ENCODE peak calls at places on chromosome 1, in seven cellular contexts. R is esophagus squamous epithelium; P is mucosa of descending colon; B is fibroblast of lung; E is naive thymus-derived CD4-positive, alpha-beta T cell; W is pancreas; Z is small intestine. L is an unnamed sample.
A peak's percentile ranks its signal among the peaks of the same experiment; 100 is the strongest.

GRCh38 chr1:24374891-24375786 is 38.4 kb downstream of the STPG1 start:
- DNase-seq in R (no peak), P (no peak), B (peak; percentile 85), E (no peak), W (no peak), Z (no peak), L (no peak)

GRCh38 chr1:159088050-159088449 is 11.5 kb upstream of the AIM2 start:
- DNase-seq in R (no peak), P (no peak), B (peak; percentile 87), E (no peak), W (no peak), Z (no peak), L (no peak)

GRCh38 chr1:35448344-35448801 is 108.8 kb downstream of the KIAA0319L start:
- DNase-seq in R (no peak), P (no peak), B (peak; percentile 94), E (no peak), W (peak; percentile 78), Z (no peak), L (no peak)

GRCh38 chr1:199167460-199167859 is 528.6 kb downstream of the PTPRC start:
- DNase-seq in R (no peak), P (no peak), B (no peak), E (no peak), W (no peak), Z (no peak), L (no peak)

GRCh38 chr1:54934869-54935268 is 45.6 kb upstream of the TMEM61 start:
- DNase-seq in R (no peak), P (no peak), B (peak; percentile 96), E (no peak), W (no peak), Z (no peak), L (no peak)

GRCh38 chr1:214496126-214496525 is 55.3 kb downstream of the PTPN14 start:
- DNase-seq in R (no peak), P (no peak), B (no peak), E (no peak), W (no peak), Z (no peak), L (no peak)

GRCh38 chr1:228274452-228275153 is 66.8 kb downstream of the OBSCN start:
- DNase-seq in R (no peak), P (no peak), B (no peak), E (no peak), W (no peak), Z (no peak), L (no peak)

GRCh38 chr1:93937997-93938396 is 28.8 kb upstream of the GCLM start:
- DNase-seq in R (no peak), P (no peak), B (no peak), E (no peak), W (no peak), Z (no peak), L (no peak)

GRCh38 chr1:64769971-64770370 is 25.1 kb downstream of the RAVER2 start:
- DNase-seq in R (no peak), P (no peak), B (no peak), E (no peak), W (no peak), Z (no peak), L (no peak)

GRCh38 chr1:158117854-158118691 is 62.6 kb upstream of the CD1D start:
- DNase-seq in R (no peak), P (peak; percentile 63), B (peak; percentile 26), E (peak; percentile 60), W (peak; percentile 19), Z (peak; percentile 63), L (peak; percentile 77)

GRCh38 chr1:228452194-228453021 is 34.8 kb upstream of the RNF187 start:
- DNase-seq in R (no peak), P (no peak), B (peak; percentile 25), E (no peak), W (no peak), Z (no peak), L (no peak)

GRCh38 chr1:17919525-17920439 is 164.6 kb downstream of the ACTL8 start:
- DNase-seq in R (no peak), P (peak; percentile 40), B (peak; percentile 40), E (no peak), W (no peak), Z (no peak), L (peak; percentile 23)

GRCh38 chr1:151718666-151719065 is 2.1 kb upstream of the CELF3 start:
- DNase-seq in R (no peak), P (no peak), B (no peak), E (no peak), W (no peak), Z (no peak), L (no peak)

GRCh38 chr1:194889310-194889709 is 1702.9 kb upstream of the B3GALT2 start:
- DNase-seq in R (no peak), P (no peak), B (no peak), E (no peak), W (no peak), Z (no peak), L (no peak)

GRCh38 chr1:110673805-110674336 is 869 bp downstream of the KCNA3 start:
- DNase-seq in R (no peak), P (peak; percentile 25), B (no peak), E (no peak), W (no peak), Z (no peak), L (peak; percentile 28)

GRCh38 chr1:247415423-247416361 is at the start of gene NLRP3:
- DNase-seq in R (no peak), P (peak; percentile 51), B (no peak), E (peak; percentile 53), W (no peak), Z (peak; percentile 25), L (peak; percentile 20)

GRCh38 chr1:62716397-62716796 is 28.2 kb upstream of the DOCK7 start:
- DNase-seq in R (no peak), P (no peak), B (no peak), E (no peak), W (no peak), Z (no peak), L (no peak)

GRCh38 chr1:211944733-211945500 is 90.4 kb downstream of the INTS7 start:
- DNase-seq in R (no peak), P (peak; percentile 68), B (peak; percentile 74), E (no peak), W (peak; percentile 82), Z (peak; percentile 87), L (no peak)

GRCh38 chr1:240344918-240345317 is 253.2 kb downstream of the FMN2 start:
- DNase-seq in R (no peak), P (no peak), B (peak; percentile 53), E (no peak), W (no peak), Z (no peak), L (no peak)

DNA sequence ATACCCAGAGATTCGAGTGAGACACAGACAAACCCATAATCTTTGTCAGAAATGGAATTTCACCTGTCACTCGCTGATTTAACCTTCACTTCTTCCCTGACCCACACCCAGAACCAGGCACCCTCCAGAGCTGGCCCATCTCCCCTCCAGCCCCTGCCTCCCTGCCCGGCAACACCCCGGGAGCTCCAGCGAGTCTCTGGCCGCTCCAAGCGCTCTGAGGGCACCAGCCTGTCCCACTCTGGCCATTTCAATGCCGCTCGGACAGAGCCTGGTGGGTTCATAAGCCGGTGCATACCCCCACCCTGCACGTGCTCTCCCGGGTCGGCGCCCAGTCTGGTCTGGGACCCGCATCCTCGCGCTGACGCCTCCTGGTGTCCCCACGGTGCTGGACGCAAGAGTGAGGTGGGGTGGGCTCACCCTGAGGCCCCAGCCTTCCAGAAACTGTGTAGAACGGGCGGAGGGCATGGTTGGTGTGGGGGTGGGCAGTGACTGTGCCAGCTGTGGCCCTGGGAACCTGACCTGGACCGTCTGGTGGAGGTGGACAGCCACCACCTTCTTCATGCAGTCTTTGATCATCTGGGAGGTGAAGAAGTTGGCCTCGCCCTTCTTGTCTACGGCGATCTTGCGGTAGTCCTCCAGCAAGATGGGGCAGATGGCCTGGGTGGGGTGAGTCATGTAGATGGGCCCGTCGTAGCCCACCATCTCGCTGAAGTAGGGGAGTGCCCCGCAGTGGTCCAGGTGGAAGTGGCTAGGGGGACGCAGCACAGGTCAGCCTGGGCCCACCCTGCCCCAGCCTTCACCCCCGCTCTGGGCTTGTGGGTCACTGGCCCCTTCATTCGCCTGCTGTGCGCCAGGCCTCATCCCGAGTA is 5.4 kb downstream of the INTS11 start:
- DNase-seq in R (no peak), P (no peak), B (no peak), E (no peak), W (no peak), Z (no peak), L (no peak)
- H3K36me3 ChIP-seq in R (peaks cover 12% of the 10 kb centered on the region), P (no peaks in the 10 kb centered on the region), B (peaks cover 24% of the 10 kb centered on the region), E (peaks cover 3% of the 10 kb centered on the region), W (peaks cover 6% of the 10 kb centered on the region), Z (peaks cover 14% of the 10 kb centered on the region), L (peaks cover 76% of the 10 kb centered on the region)

DNA sequence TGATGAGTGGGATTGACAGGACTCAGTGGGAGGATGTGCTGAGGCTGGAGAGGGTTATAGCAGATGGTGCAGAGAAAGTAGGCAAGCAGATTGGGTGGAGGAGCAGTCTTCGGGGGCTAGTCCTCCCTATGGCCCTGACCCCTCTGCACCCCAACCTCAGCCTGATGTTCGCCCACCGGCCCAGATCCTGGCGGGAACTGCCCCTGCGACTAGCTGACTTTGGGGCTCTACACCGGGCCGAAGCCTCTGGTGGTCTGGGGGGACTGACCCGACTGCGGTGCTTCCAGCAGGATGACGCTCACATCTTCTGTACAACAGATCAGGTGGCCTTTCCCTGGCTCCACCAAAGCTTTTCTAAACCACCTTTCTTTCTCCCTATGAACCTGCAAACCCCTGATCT is 9.6 kb upstream of the ECM1 start:
- DNase-seq in R (no peak), P (no peak), B (no peak), E (no peak), W (no peak), Z (no peak), L (no peak)
- H3K36me3 ChIP-seq in R (peaks cover 21% of the 10 kb centered on the region), P (no peaks in the 10 kb centered on the region), B (peaks cover 1% of the 10 kb centered on the region), E (peaks cover 14% of the 10 kb centered on the region), W (no peaks in the 10 kb centered on the region), Z (peaks cover 2% of the 10 kb centered on the region), L (peaks cover 63% of the 10 kb centered on the region)

DNA sequence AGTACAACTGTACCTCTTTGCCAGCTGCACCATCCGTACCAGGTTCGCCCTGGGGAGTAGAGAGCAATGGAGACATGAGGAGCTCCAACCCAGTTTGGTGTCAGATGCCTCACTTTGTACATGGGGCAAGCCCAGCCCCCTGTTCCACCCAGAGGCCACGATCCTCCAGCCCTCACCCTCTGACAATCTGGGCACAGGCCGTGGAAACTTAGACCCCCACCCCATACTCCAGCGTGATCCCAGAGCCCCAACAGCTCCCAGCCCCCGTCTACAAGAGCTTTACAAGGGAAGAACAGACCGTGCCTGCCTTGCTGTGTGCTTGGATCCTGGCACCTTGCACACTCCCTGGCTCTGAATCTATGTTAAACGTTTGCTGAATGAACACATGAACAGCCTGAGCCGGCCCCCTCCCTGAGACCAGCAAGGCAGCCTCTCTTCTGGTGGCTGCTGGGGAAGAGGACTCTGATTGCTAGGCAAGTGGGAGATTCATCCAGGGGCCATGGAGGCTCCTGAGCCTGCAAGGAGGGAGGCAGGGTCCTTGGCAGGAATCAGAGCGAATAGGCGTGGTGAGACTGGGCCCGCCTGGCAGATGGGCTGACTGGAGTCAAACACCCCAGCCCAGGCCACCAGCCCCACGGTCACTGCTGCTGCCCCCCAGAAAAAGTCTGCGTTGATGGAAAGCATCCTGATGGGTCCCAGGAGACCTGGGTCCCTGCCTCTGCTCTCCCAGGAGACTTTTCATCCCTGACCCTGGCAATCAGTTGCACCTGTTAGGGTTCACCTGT is 12.5 kb upstream of the PEF1 start:
- DNase-seq in R (no peak), P (no peak), B (no peak), E (no peak), W (no peak), Z (no peak), L (no peak)
- H3K36me3 ChIP-seq in R (no peaks in the 10 kb centered on the region), P (no peaks in the 10 kb centered on the region), B (peaks cover 33% of the 10 kb centered on the region), E (no peaks in the 10 kb centered on the region), W (no peaks in the 10 kb centered on the region), Z (no peaks in the 10 kb centered on the region), L (no peaks in the 10 kb centered on the region)

DNA sequence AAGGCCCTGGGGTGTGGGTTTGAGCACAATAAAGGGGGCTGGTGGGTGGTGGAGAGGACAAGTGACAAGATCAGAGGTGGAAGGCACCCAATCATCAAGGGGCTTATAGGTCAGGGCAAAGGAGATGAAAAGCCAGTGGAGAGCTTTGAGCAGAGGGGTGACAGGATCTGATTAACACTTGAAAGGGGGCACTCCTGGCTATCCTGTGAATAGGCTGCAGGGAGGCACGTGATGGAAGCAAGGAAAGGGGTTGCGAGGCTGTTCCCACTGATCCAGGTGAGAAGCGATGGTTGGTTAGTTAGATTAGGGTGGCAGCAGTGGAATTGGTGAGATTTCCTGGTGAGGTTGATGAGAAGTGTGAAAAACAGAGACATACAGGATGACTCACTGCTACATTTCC is 80.6 kb downstream of the WLS start:
- DNase-seq in R (no peak), P (no peak), B (no peak), E (no peak), W (no peak), Z (no peak), L (no peak)
- H3K36me3 ChIP-seq in R (peaks cover 20% of the 10 kb centered on the region), P (peaks cover 5% of the 10 kb centered on the region), B (peaks cover 35% of the 10 kb centered on the region), E (no peaks in the 10 kb centered on the region), W (peaks cover 5% of the 10 kb centered on the region), Z (no peaks in the 10 kb centered on the region), L (no peaks in the 10 kb centered on the region)

L was measured in OCI-LY7.